ENCODE peak calls at places on chromosomes 2 and 18, in ten cellular contexts. C is CD4-positive, alpha-beta memory T cell; X is HFFc6; N is stimulated activated CD4-positive, alpha-beta T cell treated with anti-CD3 and anti-CD28 coated beads, Interleukin-4, amount 100 ng/mL, for 1 hour; E is KG1; K is spleen; Q is C1 segment of cervical spinal cord; U is T-cell; F is neuronal stem cell; M is activated CD8-positive, alpha-beta memory T cell treated with anti-CD3 and anti-CD28 coated beads, Interleukin-2, amount 50 U/mL, for 48 hours. G is an unnamed sample.

GRCh38 chr2:217897816-217898806 is 104.7 kb downstream of the TNS1 start:
- DNase-seq in E (no peak), F (no peak), M (no peak), N (no peak), X (no peak), C (no peak), U (no peak), K (no peak), Q (peak), G (no peak)

GRCh38 chr2:110877031-110877827 is 144.9 kb downstream of the ACOXL start:
- DNase-seq in X (no peak), U (no peak), F (no peak), Q (no peak), E (no peak), C (no peak), M (no peak), N (no peak), K (no peak), G (no peak)

GRCh38 chr2:99679518-99679917 is 189.7 kb upstream of the REV1 start:
- DNase-seq in X (no peak), M (no peak), E (no peak), C (no peak), F (no peak), K (no peak), N (no peak), U (no peak), Q (no peak), G (no peak)

GRCh38 chr2:24917086-24917485 is 3.0 kb downstream of the ADCY3 start:
- DNase-seq in K (peak), M (peak), U (no peak), E (no peak), N (no peak), Q (no peak), F (no peak), X (peak), C (no peak), G (no peak)

GRCh38 chr2:50148632-50149031 is 883.3 kb downstream of the NRXN1 start:
- DNase-seq in X (no peak), C (no peak), F (no peak), E (no peak), N (no peak), U (no peak), Q (no peak), K (no peak), M (no peak), G (no peak)

GRCh38 chr2:33242845-33243244 is 233.6 kb upstream of the RASGRP3 start:
- DNase-seq in N (no peak), K (no peak), X (peak), C (no peak), M (no peak), E (no peak), Q (no peak), F (no peak), U (no peak), G (no peak)

GRCh38 chr18:3012306-3012919 is 531 bp downstream of the LPIN2 start:
- DNase-seq in X (no peak), Q (peak), K (peak), M (no peak), N (peak), C (peak), U (peak), F (no peak), E (peak), G (peak)

GRCh38 chr18:3903341-3903740 is 453.4 kb downstream of the TGIF1 start:
- DNase-seq in M (no peak), X (peak), N (no peak), K (no peak), F (no peak), U (no peak), C (no peak), Q (no peak), E (no peak), G (no peak)

GRCh38 chr2:81304154-81304830 is 999.7 kb upstream of the LRRTM1 start:
- DNase-seq in X (no peak), U (no peak), N (no peak), K (no peak), M (no peak), Q (no peak), C (no peak), F (no peak), E (no peak), G (no peak)

GRCh38 chr18:52716926-52717325 is 376.9 kb downstream of the DCC start:
- DNase-seq in E (no peak), M (no peak), C (no peak), F (no peak), K (no peak), N (no peak), X (no peak), Q (peak), U (no peak), G (no peak)

GRCh38 chr18:74689251-74689650 is 91.6 kb downstream of the ZNF407 start:
- DNase-seq in F (no peak), N (no peak), M (no peak), C (no peak), Q (no peak), X (peak), U (no peak), K (no peak), E (no peak), G (no peak)

GRCh38 chr2:97752342-97753334 is 39.3 kb downstream of the ZAP70 start:
- DNase-seq in M (no peak), Q (no peak), X (no peak), C (no peak), N (no peak), K (no peak), U (no peak), F (no peak), E (no peak), G (no peak)

GRCh38 chr18:79590191-79591039 is 89.2 kb upstream of the CTDP1 start:
- DNase-seq in U (no peak), X (no peak), E (no peak), C (no peak), K (peak), F (no peak), Q (peak), M (no peak), N (no peak), G (no peak)

GRCh38 chr2:46258937-46259781 is 38.0 kb upstream of the EPAS1 start:
- DNase-seq in X (no peak), N (no peak), Q (no peak), F (no peak), K (no peak), U (no peak), M (no peak), C (no peak), E (no peak), G (no peak)

G was measured in type B pancreatic cell.